ENCODE peak calls at places on chromosomes 5 and 9, in ten cellular contexts. K, J, C, P, D, E, Q, T, O and Y are unnamed samples.

GRCh38 chr5:158483202-158483870 is 616.4 kb downstream of the EBF1 start:
- DNase-seq in K (no peak), J (no peak), C (no peak), P (no peak), D (no peak), E (no peak), Q (peak; percentile 11), T (peak; percentile 14), O (no peak), Y (no peak)

GRCh38 chr5:56494300-56494704 is 261.2 kb upstream of the ANKRD55 start:
- DNase-seq in K (no peak), J (no peak), C (no peak), P (peak; percentile 65), D (no peak), E (no peak), Q (no peak), T (no peak), O (no peak), Y (no peak)

GRCh38 chr5:170747357-170747756 is 36.2 kb upstream of the GABRP start:
- DNase-seq in K (no peak), J (peak; percentile 73), C (no peak), P (no peak), D (peak; percentile 75), E (no peak), Q (no peak), T (no peak), O (no peak), Y (no peak)

GRCh38 chr5:34736445-34737119 is 80.5 kb downstream of the RAI14 start:
- DNase-seq in K (no peak), J (no peak), C (no peak), P (peak; percentile 56), D (no peak), E (no peak), Q (no peak), T (no peak), O (no peak), Y (no peak)

GRCh38 chr5:11494340-11494739 is 409.9 kb downstream of the CTNND2 start:
- DNase-seq in K (no peak), J (no peak), C (no peak), P (no peak), D (no peak), E (no peak), Q (no peak), T (no peak), O (no peak), Y (no peak)

GRCh38 chr9:34252670-34253459 is 74.0 kb downstream of the UBAP1 start:
- DNase-seq in K (peak; percentile 55), J (peak; percentile 61), C (peak; percentile 77), P (peak; percentile 54), D (peak; percentile 45), E (no peak), Q (peak; percentile 80), T (peak; percentile 77), O (peak; percentile 66), Y (peak; percentile 75)

GRCh38 chr5:116953251-116953934 is 378.8 kb upstream of the SEMA6A start:
- DNase-seq in K (no peak), J (no peak), C (no peak), P (no peak), D (no peak), E (no peak), Q (peak; percentile 44), T (no peak), O (no peak), Y (no peak)

GRCh38 chr9:129383415-129384088 is 205.5 kb upstream of the IER5L start:
- DNase-seq in K (peak; percentile 75), J (peak; percentile 88), C (peak; percentile 93), P (peak; percentile 56), D (peak; percentile 88), E (peak; percentile 33), Q (peak; percentile 71), T (peak; percentile 88), O (peak; percentile 75), Y (peak; percentile 40)

GRCh38 chr9:32986971-32987370 is 14.5 kb downstream of the APTX start:
- DNase-seq in K (no peak), J (no peak), C (no peak), P (peak; percentile 17), D (no peak), E (no peak), Q (no peak), T (no peak), O (no peak), Y (no peak)

GRCh38 chr5:67474597-67475238 is 278.1 kb upstream of the CD180 start:
- DNase-seq in K (no peak), J (no peak), C (peak; percentile 56), P (no peak), D (no peak), E (no peak), Q (no peak), T (no peak), O (no peak), Y (no peak)
- TF ChIP-seq CTCF in K (no peak), J (no peak), C (no peak), P (no peak), D (no peak), E (no peak), Q (no peak), T (no peak), O (no peak), Y (no peak)

GRCh38 chr9:93475108-93475507 is 21.7 kb upstream of the FAM120AOS start:
- DNase-seq in K (no peak), J (no peak), C (no peak), P (no peak), D (no peak), E (no peak), Q (no peak), T (no peak), O (no peak), Y (no peak)
- H3K36me3 ChIP-seq in K (peaks cover 6% of the 10 kb centered on the region), J (peaks cover 17% of the 10 kb centered on the region), C (no peaks in the 10 kb centered on the region), P (peaks cover 12% of the 10 kb centered on the region), D (peaks cover 57% of the 10 kb centered on the region), E (no peaks in the 10 kb centered on the region), Q (no peaks in the 10 kb centered on the region), T (no peaks in the 10 kb centered on the region), O (peaks cover 12% of the 10 kb centered on the region), Y (peaks cover 40% of the 10 kb centered on the region)

DNA sequence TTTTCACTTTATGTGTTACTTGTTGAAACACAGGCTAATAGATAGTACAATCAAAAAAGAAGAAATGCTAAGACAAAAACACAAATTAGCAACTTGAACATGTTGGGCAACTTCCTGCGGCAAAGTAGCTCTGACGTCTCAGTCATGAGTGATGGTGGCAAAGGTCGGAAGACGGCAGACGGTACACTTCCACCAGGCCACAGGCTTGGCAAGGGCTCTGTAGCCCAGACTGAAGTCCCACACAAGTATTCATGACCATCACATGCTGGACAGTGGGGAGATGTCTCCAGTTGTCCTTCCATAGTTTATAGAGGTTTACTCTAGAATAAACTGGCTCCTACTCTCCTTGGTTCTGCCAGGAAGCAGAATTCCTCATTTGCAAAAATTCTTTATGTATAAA is 831.3 kb downstream of the MTRR start:
- DNase-seq in K (no peak), J (no peak), C (no peak), P (peak; percentile 61), D (no peak), E (no peak), Q (no peak), T (no peak), O (no peak), Y (no peak)
- H3K9me3 ChIP-seq in K (no peaks in the 10 kb centered on the region), J (peaks cover 6% of the 10 kb centered on the region), C (no peaks in the 10 kb centered on the region), P (no peaks in the 10 kb centered on the region), D (no peaks in the 10 kb centered on the region), E (no peaks in the 10 kb centered on the region), Q (no peaks in the 10 kb centered on the region), T (no peaks in the 10 kb centered on the region), O (peaks cover 27% of the 10 kb centered on the region), Y (no peaks in the 10 kb centered on the region)

GRCh38 chr5:148844433-148845279 is 18.2 kb downstream of the ADRB2 start:
- DNase-seq in K (no peak), J (no peak), C (no peak), P (peak; percentile 16), D (no peak), E (no peak), Q (no peak), T (no peak), O (no peak), Y (no peak)
- TF ChIP-seq CTCF in K (no peak), J (no peak), C (no peak), P (no peak), D (no peak), E (no peak), Q (no peak), T (no peak), O (no peak), Y (no peak)